ENCODE peak calls at places on chromosomes 5 and 9, in seven cellular contexts. P is heart right ventricle, Y is transverse colon, N is body of pancreas, R is fibroblast of lung, D is uterus, A is A549. J is an unnamed sample. For H3K4me1, the result is how much of the 10 kb centered on the place peaks cover.

GRCh38 chr9:130444565-130445221 is at the start of gene ASS1:
- DNase-seq in P (peak), Y (peak), N (peak), R (peak), D (peak), A (no peak), J (peak)

GRCh38 chr9:116313638-116314037 is 160.0 kb downstream of the PAPPA start:
- DNase-seq in P (no peak), Y (no peak), N (no peak), R (peak), D (no peak), A (no peak), J (no peak)

GRCh38 chr5:113150821-113151220 is 174.2 kb downstream of the DCP2 start:
- DNase-seq in P (no peak), Y (no peak), N (no peak), R (no peak), D (no peak), A (no peak), J (no peak)

GRCh38 chr9:33329996-33330395 is 39.7 kb downstream of the NFX1 start:
- DNase-seq in P (no peak), Y (peak), N (no peak), R (peak), D (no peak), A (peak), J (peak)

GRCh38 chr5:170265527-170265926 is 32.0 kb downstream of the LCP2 start:
- DNase-seq in P (peak), Y (no peak), N (no peak), R (peak), D (peak), A (no peak), J (no peak)

GRCh38 chr9:69609156-69609555 is 63.0 kb downstream of the APBA1 start:
- DNase-seq in P (no peak), Y (no peak), N (no peak), R (no peak), D (no peak), A (no peak), J (no peak)

GRCh38 chr5:90709323-90710148 is 150.9 kb downstream of the ADGRV1 start:
- DNase-seq in P (no peak), Y (peak), N (peak), R (peak), D (no peak), A (peak), J (peak)

GRCh38 chr5:95901676-95902646 is 59.7 kb downstream of the ELL2 start:
- DNase-seq in P (no peak), Y (no peak), N (no peak), R (peak), D (no peak), A (peak), J (no peak)

GRCh38 chr5:135541969-135542502 is 6.3 kb upstream of the NEUROG1 start:
- DNase-seq in P (no peak), Y (no peak), N (no peak), R (no peak), D (no peak), A (no peak), J (no peak)

GRCh38 chr5:93886917-93887361 is 145.5 kb upstream of the POU5F2 start:
- DNase-seq in P (no peak), Y (no peak), N (no peak), R (peak), D (no peak), A (no peak), J (no peak)

GRCh38 chr5:134873987-134874830 is at the start of gene TXNDC15:
- DNase-seq in P (peak), Y (peak), N (peak), R (peak), D (peak), A (peak), J (peak)

GRCh38 chr9:614421-614820 is 227.1 kb upstream of the DMRT1 start:
- DNase-seq in P (no peak), Y (no peak), N (no peak), R (no peak), D (no peak), A (no peak), J (no peak)

GRCh38 chr5:113487411-113487778 is 858 bp downstream of the MCC start:
- DNase-seq in P (no peak), Y (no peak), N (no peak), R (peak), D (no peak), A (peak), J (peak)

GRCh38 chr9:128282500-128282899 is 6.4 kb downstream of the SWI5 start:
- DNase-seq in P (no peak), Y (no peak), N (no peak), R (no peak), D (no peak), A (no peak), J (no peak)

GRCh38 chr5:115349001-115349817 is 52.8 kb upstream of the CCDC112 start:
- DNase-seq in P (no peak), Y (peak), N (peak), R (peak), D (no peak), A (peak), J (peak)

GRCh38 chr5:98791928-98792580 is 18.6 kb downstream of the RGMB start:
- DNase-seq in P (no peak), Y (no peak), N (no peak), R (no peak), D (no peak), A (no peak), J (no peak)

GRCh38 chr5:80103375-80103774 is 68.2 kb downstream of the THBS4 start:
- DNase-seq in P (no peak), Y (no peak), N (no peak), R (no peak), D (no peak), A (no peak), J (no peak)

GRCh38 chr5:72607381-72607780 is 100.2 kb upstream of the ZNF366 start:
- DNase-seq in P (no peak), Y (no peak), N (no peak), R (no peak), D (no peak), A (no peak), J (no peak)

GRCh38 chr5:74639538-74640449 is 734 bp downstream of the ENC1 start:
- DNase-seq in P (peak), Y (peak), N (peak), R (peak), D (peak), A (peak), J (no peak)

GRCh38 chr5:111243353-111243752 is 19.2 kb downstream of the CAMK4 start:
- DNase-seq in P (no peak), Y (no peak), N (no peak), R (no peak), D (no peak), A (no peak), J (no peak)

GRCh38 chr9:1171541-1171940 is 121.4 kb downstream of the DMRT2 start:
- DNase-seq in P (no peak), Y (no peak), N (no peak), R (no peak), D (no peak), A (no peak), J (no peak)

GRCh38 chr5:149697001-149697400 is 33.1 kb upstream of the PPARGC1B start:
- DNase-seq in P (no peak), Y (no peak), N (no peak), R (peak), D (no peak), A (no peak), J (no peak)

GRCh38 chr5:156824800-156825199 is 25.3 kb upstream of the PPP1R2B start:
- DNase-seq in P (no peak), Y (no peak), N (no peak), R (peak), D (no peak), A (peak), J (no peak)

GRCh38 chr9:137221095-137221374 is 1.0 kb downstream of the RNF208 start:
- DNase-seq in P (no peak), Y (no peak), N (no peak), R (no peak), D (no peak), A (no peak), J (no peak)

GRCh38 chr5:99922386-99922785 is 612.8 kb upstream of the FAM174A start:
- DNase-seq in P (no peak), Y (no peak), N (no peak), R (no peak), D (no peak), A (no peak), J (no peak)

GRCh38 chr5:569358-569867 is 42.7 kb upstream of the CEP72 start:
- DNase-seq in P (no peak), Y (no peak), N (no peak), R (no peak), D (no peak), A (no peak), J (no peak)

GRCh38 chr5:11524188-11524587 is 380.1 kb downstream of the CTNND2 start:
- DNase-seq in P (no peak), Y (no peak), N (no peak), R (no peak), D (no peak), A (no peak), J (no peak)

GRCh38 chr5:79567926-79568549 is 44.2 kb upstream of the TENT2 start:
- DNase-seq in P (no peak), Y (no peak), N (no peak), R (peak), D (no peak), A (no peak), J (no peak)

GRCh38 chr9:136001231-136001630 is 40.1 kb upstream of the UBAC1 start:
- DNase-seq in P (no peak), Y (no peak), N (no peak), R (no peak), D (no peak), A (peak), J (no peak)

GRCh38 chr9:6777218-6777902 is 19.6 kb downstream of the KDM4C start:
- DNase-seq in P (no peak), Y (no peak), N (no peak), R (no peak), D (no peak), A (no peak), J (no peak)

GRCh38 chr5:112240011-112240410 is 179.1 kb downstream of the EPB41L4A start:
- DNase-seq in P (no peak), Y (no peak), N (no peak), R (peak), D (no peak), A (peak), J (no peak)

GRCh38 chr5:71924980-71925379 is 182.3 kb upstream of the MAP1B start:
- DNase-seq in P (no peak), Y (no peak), N (no peak), R (peak), D (no peak), A (peak), J (no peak)

GRCh38 chr5:65790371-65791163 is 68.6 kb downstream of the NLN start:
- DNase-seq in P (no peak), Y (no peak), N (no peak), R (no peak), D (no peak), A (no peak), J (no peak)

GRCh38 chr9:136569526-136570148 is 23.8 kb upstream of the NOTCH1 start:
- DNase-seq in P (peak), Y (no peak), N (no peak), R (no peak), D (no peak), A (no peak), J (no peak)

GRCh38 chr9:122445155-122445749 is 32.5 kb downstream of the OR1J1 start:
- DNase-seq in P (no peak), Y (no peak), N (no peak), R (peak), D (no peak), A (no peak), J (no peak)

GRCh38 chr5:180340856-180341255 is 12.3 kb downstream of the GFPT2 start:
- DNase-seq in P (no peak), Y (no peak), N (no peak), R (peak), D (no peak), A (no peak), J (no peak)

GRCh38 chr9:38180631-38181030 is 111.6 kb upstream of the SHB start:
- DNase-seq in P (no peak), Y (no peak), N (no peak), R (no peak), D (no peak), A (no peak), J (no peak)

GRCh38 chr5:94362857-94363256 is 255.5 kb downstream of the KIAA0825 start:
- DNase-seq in P (no peak), Y (no peak), N (no peak), R (no peak), D (no peak), A (peak), J (no peak)

GRCh38 chr9:7011395-7012067 is 253.8 kb downstream of the KDM4C start:
- DNase-seq in P (no peak), Y (no peak), N (no peak), R (no peak), D (no peak), A (no peak), J (no peak)

GRCh38 chr5:14664270-14665109 is at the start of gene OTULIN:
- DNase-seq in P (peak), Y (peak), N (peak), R (peak), D (peak), A (peak), J (peak)
- H3K4me1 ChIP-seq in P (under half), Y (half or more), N (under half), R (under half), D (under half), A (under half), J (under half)

GRCh38 chr5:14191325-14191724 is 48.2 kb downstream of the TRIO start:
- DNase-seq in P (no peak), Y (no peak), N (no peak), R (no peak), D (no peak), A (no peak), J (no peak)

GRCh38 chr5:14189680-14190079 is 46.5 kb downstream of the TRIO start:
- DNase-seq in P (no peak), Y (no peak), N (no peak), R (no peak), D (no peak), A (no peak), J (no peak)

GRCh38 chr5:14188778-14189177 is 45.6 kb downstream of the TRIO start:
- DNase-seq in P (no peak), Y (no peak), N (no peak), R (no peak), D (no peak), A (no peak), J (no peak)

GRCh38 chr5:14187660-14188059 is 44.5 kb downstream of the TRIO start:
- DNase-seq in P (no peak), Y (no peak), N (no peak), R (no peak), D (no peak), A (peak), J (no peak)

GRCh38 chr5:14190194-14191164 is 47.3 kb downstream of the TRIO start:
- DNase-seq in P (no peak), Y (no peak), N (no peak), R (peak), D (no peak), A (peak), J (peak)
- H3K4me1 ChIP-seq in P (under half), Y (half or more), N (under half), R (half or more), D (under half), A (half or more), J (half or more)

DNA sequence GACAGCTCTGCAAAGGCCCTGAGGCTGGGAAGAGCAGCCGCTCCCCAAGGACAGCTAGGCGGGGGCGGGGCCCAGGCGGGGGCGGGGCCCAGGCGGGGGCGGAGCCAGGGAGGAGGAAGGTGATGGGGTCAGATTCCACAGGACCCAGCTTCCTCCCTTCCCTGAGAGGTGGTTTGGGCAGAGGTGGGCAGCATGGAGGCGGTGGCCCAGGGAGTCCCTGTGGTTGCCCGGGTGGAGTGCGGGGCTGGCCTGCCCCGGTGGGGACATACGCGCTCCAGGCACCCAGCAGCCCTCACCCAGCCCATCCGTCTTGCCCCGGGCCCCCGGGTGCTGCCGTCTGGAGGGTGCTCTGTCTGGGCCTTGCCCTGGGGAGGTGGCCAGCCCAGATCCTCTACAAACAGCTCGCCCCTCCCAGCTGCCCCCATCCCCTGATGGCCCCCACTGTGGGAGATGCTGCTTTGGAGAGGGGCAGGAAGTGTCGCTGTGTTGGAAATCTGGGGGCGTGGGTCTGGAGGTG is 11.0 kb upstream of the RNU6ATAC start:
- DNase-seq in P (no peak), Y (peak), N (no peak), R (no peak), D (no peak), A (peak), J (no peak)
- H3K4me1 ChIP-seq in P (under half), Y (under half), N (under half), R (under half), D (under half), A (under half), J (under half)

GRCh38 chr9:114221706-114222465 is 66.5 kb downstream of the COL27A1 start:
- DNase-seq in P (no peak), Y (no peak), N (no peak), R (no peak), D (no peak), A (no peak), J (no peak)
- H3K4me1 ChIP-seq in P (under half), Y (under half), N (under half), R (under half), D (under half), A (under half), J (under half)

GRCh38 chr5:174777116-174777515 is 52.7 kb downstream of the MSX2 start:
- DNase-seq in P (no peak), Y (no peak), N (no peak), R (no peak), D (no peak), A (no peak), J (no peak)
- H3K4me1 ChIP-seq in P (under half), Y (under half), N (under half), R (under half), D (under half), A (under half), J (under half)

GRCh38 chr9:93099551-93100264 is 3.7 kb downstream of the CARD19 start:
- DNase-seq in P (no peak), Y (peak), N (peak), R (no peak), D (no peak), A (no peak), J (no peak)
- H3K4me1 ChIP-seq in P (under half), Y (under half), N (under half), R (under half), D (under half), A (under half), J (under half)

DNA sequence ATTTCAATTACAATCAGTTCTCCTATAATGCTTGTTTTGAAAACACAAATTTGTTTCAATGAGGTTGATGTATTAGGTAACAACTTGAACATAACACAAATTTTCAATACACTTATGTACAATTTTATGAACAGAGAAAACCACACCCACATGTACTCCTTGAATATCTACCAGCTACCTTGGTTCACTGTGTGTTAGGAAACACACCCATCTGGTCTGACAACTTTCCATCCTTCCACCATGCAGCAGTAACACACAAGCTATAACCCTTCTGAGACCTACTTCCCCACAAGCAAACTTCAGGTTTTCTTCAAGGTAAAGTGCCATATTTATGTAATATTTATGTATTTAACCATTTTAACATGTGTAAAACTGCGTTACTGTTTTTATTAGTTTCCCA is 36.4 kb upstream of the UBQLN1 start:
- DNase-seq in P (no peak), Y (no peak), N (no peak), R (no peak), D (no peak), A (no peak), J (peak)
- H3K4me1 ChIP-seq in P (under half), Y (under half), N (under half), R (under half), D (under half), A (under half), J (under half)

GRCh38 chr5:132659598-132660493 is 1.9 kb downstream of the IL13 start:
- DNase-seq in P (no peak), Y (no peak), N (no peak), R (no peak), D (no peak), A (no peak), J (no peak)
- H3K4me1 ChIP-seq in P (under half), Y (under half), N (under half), R (under half), D (under half), A (under half), J (under half)

GRCh38 chr5:76789991-76790571 is 28.7 kb upstream of the F2RL1 start:
- DNase-seq in P (no peak), Y (no peak), N (no peak), R (no peak), D (no peak), A (peak), J (peak)

GRCh38 chr5:76787237-76787636 is 31.6 kb upstream of the F2RL1 start:
- DNase-seq in P (no peak), Y (no peak), N (peak), R (peak), D (peak), A (peak), J (peak)

GRCh38 chr5:76788362-76788761 is 30.5 kb upstream of the F2RL1 start:
- DNase-seq in P (no peak), Y (peak), N (peak), R (no peak), D (no peak), A (no peak), J (peak)

GRCh38 chr5:76791461-76791860 is 27.4 kb upstream of the F2RL1 start:
- DNase-seq in P (no peak), Y (no peak), N (no peak), R (peak), D (no peak), A (no peak), J (no peak)

DNA sequence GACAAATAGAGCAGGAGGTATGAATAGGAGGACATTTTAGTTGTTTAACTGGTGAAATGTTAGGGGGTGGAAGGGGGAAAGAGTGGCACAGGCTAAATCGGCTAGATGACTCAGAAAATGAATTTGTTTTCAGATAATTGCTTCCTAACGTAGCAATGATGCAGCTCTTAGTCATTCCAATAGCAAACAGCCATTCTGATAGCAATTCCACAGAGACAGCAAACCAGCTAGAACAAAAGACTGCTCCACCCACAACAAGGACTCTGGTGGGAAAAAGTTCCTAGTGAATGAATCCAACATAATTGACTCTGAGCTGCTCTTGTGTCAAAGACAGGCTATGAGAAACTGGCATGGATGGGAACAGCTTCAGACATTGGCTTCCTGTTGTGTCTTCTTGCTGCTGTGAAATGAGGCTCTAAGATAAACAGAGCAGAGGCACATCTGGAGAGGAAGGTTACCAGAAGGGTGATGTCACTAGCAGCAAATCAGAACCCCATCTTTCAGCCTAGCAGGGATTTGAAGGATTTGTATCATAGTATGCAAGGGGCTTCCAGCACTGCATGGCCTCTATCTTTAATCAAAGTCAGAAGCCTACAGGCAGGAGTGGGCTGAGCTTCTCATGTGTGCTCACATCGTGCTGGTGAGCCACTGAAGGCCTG is 28.1 kb upstream of the F2RL1 start:
- DNase-seq in P (no peak), Y (no peak), N (no peak), R (peak), D (no peak), A (peak), J (peak)
- H3K4me1 ChIP-seq in P (under half), Y (under half), N (under half), R (under half), D (under half), A (half or more), J (half or more)

J was measured in PC-9.